ENCODE peak calls at places on chromosomes 2 and 18, in five cellular contexts. V is cardiac muscle cell, X is HCT116, T is PC-3, M is HepG2. K is an unnamed sample.

GRCh38 chr2:239927424-239927981 is 97.6 kb downstream of the NDUFA10 start:
- DNase-seq in V (peak; percentile 55), X (peak; percentile 58), T (peak; percentile 90), M (peak; percentile 75), K (peak; percentile 89)

GRCh38 chr2:216829533-216829932 is 30.3 kb downstream of the TNP1 start:
- DNase-seq in V (peak; percentile 62), X (no peak), T (peak; percentile 35), M (no peak), K (no peak)

GRCh38 chr2:240248981-240249422 is 108.5 kb upstream of the OTOS start:
- DNase-seq in V (no peak), X (no peak), T (no peak), M (no peak), K (no peak)

GRCh38 chr2:235799281-235799680 is 305.4 kb downstream of the AGAP1 start:
- DNase-seq in V (no peak), X (no peak), T (no peak), M (no peak), K (no peak)

GRCh38 chr2:9238927-9239326 is 32.3 kb downstream of the ASAP2 start:
- DNase-seq in V (no peak), X (no peak), T (no peak), M (no peak), K (no peak)

GRCh38 chr2:2758793-2759367 is 427.8 kb upstream of the MYT1L start:
- DNase-seq in V (no peak), X (no peak), T (no peak), M (no peak), K (no peak)

GRCh38 chr2:191656792-191657191 is 21.1 kb upstream of the NABP1 start:
- DNase-seq in V (no peak), X (no peak), T (no peak), M (no peak), K (no peak)

GRCh38 chr2:67169417-67170140 is 227.6 kb upstream of the ETAA1 start:
- DNase-seq in V (no peak), X (no peak), T (peak; percentile 58), M (no peak), K (no peak)

GRCh38 chr2:208501217-208501616 is 94.6 kb downstream of the PTH2R start:
- DNase-seq in V (no peak), X (no peak), T (no peak), M (peak; percentile 30), K (no peak)

GRCh38 chr2:209977386-209978239 is 24.8 kb upstream of the RPE start:
- DNase-seq in V (peak; percentile 60), X (peak; percentile 28), T (peak; percentile 68), M (peak; percentile 39), K (peak; percentile 15)

GRCh38 chr18:59705145-59705544 is 7.9 kb upstream of the CCBE1 start:
- DNase-seq in V (peak; percentile 53), X (no peak), T (no peak), M (no peak), K (no peak)

GRCh38 chr2:239118264-239118663 is 270.4 kb downstream of the TWIST2 start:
- DNase-seq in V (no peak), X (no peak), T (no peak), M (no peak), K (no peak)

GRCh38 chr2:113157108-113157896 is 16.5 kb upstream of the PSD4 start:
- DNase-seq in V (peak; percentile 16), X (no peak), T (peak; percentile 75), M (no peak), K (no peak)

GRCh38 chr2:115169814-115170213 is 727.4 kb downstream of the DPP10 start:
- DNase-seq in V (no peak), X (no peak), T (no peak), M (no peak), K (no peak)

GRCh38 chr2:235389626-235390025 is 104.2 kb upstream of the AGAP1 start:
- DNase-seq in V (no peak), X (no peak), T (no peak), M (no peak), K (no peak)

GRCh38 chr2:224927671-224928173 is 114.5 kb downstream of the DOCK10 start:
- DNase-seq in V (peak; percentile 32), X (no peak), T (peak; percentile 70), M (no peak), K (peak; percentile 42)

GRCh38 chr2:120669121-120669952 is 66.3 kb upstream of the GLI2 start:
- DNase-seq in V (peak; percentile 84), X (peak; percentile 38), T (peak; percentile 79), M (peak; percentile 79), K (peak; percentile 26)

GRCh38 chr2:58427572-58428285 is 186.6 kb upstream of the FANCL start:
- DNase-seq in V (peak; percentile 38), X (no peak), T (no peak), M (peak; percentile 12), K (no peak)

GRCh38 chr2:188278388-188279092 is 13.1 kb upstream of the GULP1 start:
- DNase-seq in V (no peak), X (no peak), T (no peak), M (no peak), K (no peak)

GRCh38 chr2:109442715-109443319 is 170.9 kb downstream of the SEPTIN10 start:
- DNase-seq in V (no peak), X (no peak), T (no peak), M (no peak), K (no peak)
- H3K9me3 ChIP-seq in V (no peaks in the 10 kb centered on the region), X (no peaks in the 10 kb centered on the region), T (peaks cover 21% of the 10 kb centered on the region), M (peaks cover 28% of the 10 kb centered on the region), K (peaks cover 45% of the 10 kb centered on the region)

DNA sequence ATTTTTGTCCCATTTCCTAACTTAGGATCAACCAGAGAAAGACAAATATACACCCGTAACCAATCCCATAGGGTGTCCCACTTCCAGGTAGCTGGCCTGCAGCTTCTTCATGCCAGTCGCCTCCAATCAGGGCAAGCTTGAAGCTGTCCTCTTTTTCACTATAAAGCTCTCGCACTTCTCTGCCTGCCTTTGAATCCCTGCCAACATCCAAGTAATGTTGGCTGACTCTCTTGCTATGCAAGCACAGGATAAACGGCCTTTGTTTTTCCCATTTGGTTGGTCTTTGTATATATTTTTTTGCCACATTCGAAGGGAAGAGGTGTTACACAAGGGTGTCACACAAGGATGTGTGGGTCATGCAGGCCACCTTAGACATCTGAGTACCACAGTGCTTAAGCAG is 388.8 kb downstream of the CBLN2 start:
- DNase-seq in V (no peak), X (no peak), T (no peak), M (no peak), K (no peak)
- H3K9me3 ChIP-seq in V (no peaks in the 10 kb centered on the region), X (peaks cover 12% of the 10 kb centered on the region), T (no peaks in the 10 kb centered on the region), M (no peaks in the 10 kb centered on the region), K (no peaks in the 10 kb centered on the region)

GRCh38 chr18:35248429-35248828 is 7.6 kb downstream of the ZNF397 start:
- DNase-seq in V (no peak), X (no peak), T (no peak), M (no peak), K (no peak)
- H3K9me3 ChIP-seq in V (no peaks in the 10 kb centered on the region), X (peaks cover 31% of the 10 kb centered on the region), T (no peaks in the 10 kb centered on the region), M (peaks cover 10% of the 10 kb centered on the region), K (peaks cover 93% of the 10 kb centered on the region)

GRCh38 chr2:62204998-62205496 is 9.1 kb downstream of the B3GNT2 start:
- DNase-seq in V (no peak), X (no peak), T (no peak), M (no peak), K (no peak)

GRCh38 chr2:62205554-62205953 is 9.6 kb downstream of the B3GNT2 start:
- DNase-seq in V (no peak), X (no peak), T (no peak), M (no peak), K (no peak)

GRCh38 chr2:62207480-62207879 is 11.6 kb downstream of the B3GNT2 start:
- DNase-seq in V (no peak), X (no peak), T (no peak), M (no peak), K (no peak)

GRCh38 chr2:62208082-62208757 is 12.3 kb downstream of the B3GNT2 start:
- DNase-seq in V (no peak), X (no peak), T (no peak), M (no peak), K (no peak)

DNA sequence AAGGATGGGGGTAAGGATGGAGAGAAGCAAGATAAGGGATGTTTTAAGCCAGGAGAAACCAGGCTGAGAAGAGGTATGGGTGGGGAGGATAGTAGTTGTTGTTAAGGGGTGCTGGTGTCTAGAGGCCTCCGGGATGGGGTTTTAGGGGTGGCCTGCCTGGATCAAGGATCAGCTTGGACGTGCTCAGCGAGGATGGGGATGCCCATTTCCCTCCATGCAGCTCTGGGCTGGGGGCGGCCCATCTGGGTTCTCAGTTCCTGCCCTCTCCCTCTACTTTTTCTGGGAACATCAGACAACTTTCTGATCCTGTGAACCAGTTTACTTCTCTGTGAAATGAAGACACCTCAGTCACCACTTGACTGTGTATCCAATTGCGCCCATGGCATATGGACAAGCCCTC is 10.1 kb downstream of the B3GNT2 start:
- DNase-seq in V (no peak), X (no peak), T (no peak), M (no peak), K (no peak)
- H3K9me3 ChIP-seq in V (no peaks in the 10 kb centered on the region), X (no peaks in the 10 kb centered on the region), T (no peaks in the 10 kb centered on the region), M (no peaks in the 10 kb centered on the region), K (no peaks in the 10 kb centered on the region)

DNA sequence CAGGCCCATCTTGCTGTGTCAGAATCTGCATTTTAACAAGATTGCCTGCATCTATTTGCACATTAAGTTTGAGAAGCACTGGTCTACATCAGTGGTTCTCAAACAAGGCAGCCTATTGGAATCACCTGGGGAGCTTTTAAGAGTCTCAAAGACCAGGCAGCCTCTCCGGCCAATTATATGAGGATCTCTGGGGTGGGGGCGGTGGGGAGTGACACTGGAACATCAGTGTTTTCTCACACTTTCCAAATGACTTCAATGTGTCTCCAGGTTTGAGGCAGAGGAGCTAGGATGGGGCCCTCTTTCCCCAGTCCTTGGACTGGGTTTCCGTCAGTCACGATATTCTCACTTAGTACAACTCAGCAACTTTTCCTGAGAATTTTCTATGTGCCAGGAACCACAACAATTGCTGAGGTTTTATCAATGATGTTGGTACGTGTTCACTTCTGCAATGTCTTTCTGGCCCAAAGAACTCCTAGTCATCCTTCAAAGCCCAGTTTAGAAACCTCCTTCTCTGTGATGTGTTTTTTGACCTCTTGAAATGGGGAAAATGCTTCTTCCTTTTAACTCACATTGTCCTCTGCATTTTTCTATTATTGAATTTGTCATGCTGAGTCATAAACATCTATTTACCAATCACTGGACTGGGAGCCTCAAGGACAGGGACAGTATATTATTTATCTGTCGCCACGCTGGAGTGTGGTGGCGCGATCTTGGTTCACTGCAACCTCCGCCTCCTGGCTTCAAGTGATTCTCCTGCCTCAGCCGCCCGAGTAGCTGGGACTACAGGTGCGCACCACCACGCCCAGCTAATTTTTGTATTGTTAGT is 130.9 kb downstream of the MYCN start:
- DNase-seq in V (no peak), X (no peak), T (no peak), M (no peak), K (no peak)
- H3K9me3 ChIP-seq in V (no peaks in the 10 kb centered on the region), X (no peaks in the 10 kb centered on the region), T (no peaks in the 10 kb centered on the region), M (no peaks in the 10 kb centered on the region), K (no peaks in the 10 kb centered on the region)